ENCODE peak calls at places on chromosome 22, in four cellular contexts. One of them, this sample, is unnamed.

GRCh38 chr22:27075028-27075678 is 417.8 kb downstream of the MIAT start:
- DNase-seq in GM12878: no peak
- DNase-seq in IMR-90: no peak
- DNase-seq in K562: no peak
- DNase-seq in this sample: no peak

GRCh38 chr22:44335903-44336803 is 23.4 kb upstream of the SHISAL1 start:
- DNase-seq in GM12878: no peak
- DNase-seq in IMR-90: no peak
- DNase-seq in K562: no peak
- DNase-seq in this sample: no peak

GRCh38 chr22:42635531-42635930 is 4.9 kb downstream of the ATP5MGL start:
- DNase-seq in IMR-90: peak; percentile 90
- DNase-seq in GM12878: no peak
- DNase-seq in K562: no peak
- DNase-seq in this sample: no peak

GRCh38 chr22:43592470-43592869 is 180.7 kb downstream of the MPPED1 start:
- DNase-seq in K562: peak; percentile 17
- DNase-seq in GM12878: no peak
- DNase-seq in IMR-90: peak; percentile 2
- DNase-seq in this sample: no peak

GRCh38 chr22:31800065-31800464 is 46.2 kb downstream of the DEPDC5 start:
- DNase-seq in K562: no peak
- DNase-seq in IMR-90: peak; percentile 78
- DNase-seq in GM12878: no peak
- DNase-seq in this sample: no peak

GRCh38 chr22:36757608-36758220 is 18.2 kb downstream of the IFT27 start:
- DNase-seq in GM12878: no peak
- DNase-seq in K562: peak; percentile 74
- DNase-seq in IMR-90: peak; percentile 70
- DNase-seq in this sample: peak; percentile 58

GRCh38 chr22:27845603-27846100 is 44.1 kb upstream of the MN1 start:
- DNase-seq in K562: no peak
- DNase-seq in GM12878: no peak
- DNase-seq in IMR-90: no peak
- DNase-seq in this sample: no peak

GRCh38 chr22:38314140-38314991 is 2.9 kb downstream of the CSNK1E start:
- DNase-seq in IMR-90: peak; percentile 75
- DNase-seq in K562: no peak
- DNase-seq in GM12878: no peak
- DNase-seq in this sample: no peak

GRCh38 chr22:30217698-30218565 is 28.6 kb downstream of the LIF start:
- DNase-seq in IMR-90: no peak
- DNase-seq in K562: no peak
- DNase-seq in GM12878: no peak
- DNase-seq in this sample: no peak

GRCh38 chr22:25048659-25049657 is 96.4 kb downstream of the KIAA1671 start:
- DNase-seq in GM12878: no peak
- DNase-seq in K562: peak; percentile 62
- DNase-seq in IMR-90: peak; percentile 23
- DNase-seq in this sample: peak; percentile 62

GRCh38 chr22:23742505-23743264 is 8.2 kb downstream of the ZNF70 start:
- DNase-seq in IMR-90: no peak
- DNase-seq in K562: no peak
- DNase-seq in GM12878: no peak
- DNase-seq in this sample: no peak

GRCh38 chr22:12697441-12697840 is 2830.6 kb upstream of the OR11H1 start:
- DNase-seq in IMR-90: no peak
- DNase-seq in K562: no peak
- DNase-seq in GM12878: no peak
- DNase-seq in this sample: no peak

GRCh38 chr22:38262051-38262795 is 10.6 kb downstream of the TMEM184B start:
- DNase-seq in K562: peak; percentile 50
- DNase-seq in GM12878: no peak
- DNase-seq in IMR-90: no peak
- DNase-seq in this sample: peak; percentile 54

GRCh38 chr22:25030636-25031035 is 78.1 kb downstream of the KIAA1671 start:
- DNase-seq in GM12878: no peak
- DNase-seq in IMR-90: no peak
- DNase-seq in K562: no peak
- DNase-seq in this sample: no peak

GRCh38 chr22:44746836-44747519 is 5.4 kb upstream of the ARHGAP8 start:
- DNase-seq in IMR-90: peak; percentile 69
- DNase-seq in K562: no peak
- DNase-seq in GM12878: no peak
- DNase-seq in this sample: peak; percentile 43

GRCh38 chr22:27797793-27798525 is 3.6 kb downstream of the MN1 start:
- DNase-seq in K562: no peak
- DNase-seq in IMR-90: no peak
- DNase-seq in GM12878: no peak
- DNase-seq in this sample: no peak

GRCh38 chr22:24433868-24434471 is 6.6 kb downstream of the ADORA2A start:
- DNase-seq in K562: peak; percentile 18
- DNase-seq in IMR-90: peak; percentile 73
- DNase-seq in GM12878: peak; percentile 90
- DNase-seq in this sample: no peak

GRCh38 chr22:40541300-40541699 is 95.2 kb downstream of the MRTFA start:
- DNase-seq in GM12878: peak; percentile 54
- DNase-seq in IMR-90: no peak
- DNase-seq in K562: no peak
- DNase-seq in this sample: no peak

DNA sequence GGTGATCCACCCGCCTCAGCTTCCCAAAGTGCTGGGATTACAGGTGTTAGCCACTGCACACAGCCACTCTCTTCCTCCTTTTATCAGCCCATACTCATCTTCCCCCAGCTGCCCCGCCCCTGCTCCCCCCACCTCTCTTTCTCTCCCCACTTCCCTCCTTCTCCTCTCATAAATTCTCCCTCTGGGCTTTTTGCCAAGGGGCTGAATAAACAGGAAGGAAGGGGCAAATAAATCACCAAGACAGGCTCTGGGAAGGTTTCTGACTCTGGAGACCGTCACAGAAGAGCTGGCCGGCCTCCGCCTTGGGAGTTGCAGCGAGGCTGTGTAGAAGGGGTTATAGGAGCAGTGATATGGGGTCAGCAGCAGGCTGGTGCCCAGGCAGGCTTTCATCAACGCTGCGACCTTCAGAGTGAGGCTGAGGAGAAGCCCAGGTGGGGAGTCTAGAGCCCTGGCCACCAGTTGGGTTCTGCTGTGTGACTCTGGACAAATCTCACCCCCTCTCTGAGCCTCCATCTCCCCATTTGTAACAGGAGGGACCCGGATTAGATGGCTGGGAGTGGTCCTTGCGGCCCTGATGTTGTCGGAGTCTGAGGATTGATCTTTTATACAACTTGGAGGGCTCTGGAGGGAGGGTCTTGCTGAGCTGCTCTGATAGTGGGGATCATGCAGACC is 62.6 kb upstream of the RASD2 start:
- DNase-seq in K562: peak; percentile 78
- DNase-seq in GM12878: no peak
- DNase-seq in IMR-90: peak; percentile 91
- DNase-seq in this sample: no peak
- TF ChIP-seq MXI1 in K562: no peak
- TF ChIP-seq MXI1 in GM12878: no peak
- TF ChIP-seq MXI1 in IMR-90: no peak
- TF ChIP-seq MXI1 in this sample: no peak

DNA sequence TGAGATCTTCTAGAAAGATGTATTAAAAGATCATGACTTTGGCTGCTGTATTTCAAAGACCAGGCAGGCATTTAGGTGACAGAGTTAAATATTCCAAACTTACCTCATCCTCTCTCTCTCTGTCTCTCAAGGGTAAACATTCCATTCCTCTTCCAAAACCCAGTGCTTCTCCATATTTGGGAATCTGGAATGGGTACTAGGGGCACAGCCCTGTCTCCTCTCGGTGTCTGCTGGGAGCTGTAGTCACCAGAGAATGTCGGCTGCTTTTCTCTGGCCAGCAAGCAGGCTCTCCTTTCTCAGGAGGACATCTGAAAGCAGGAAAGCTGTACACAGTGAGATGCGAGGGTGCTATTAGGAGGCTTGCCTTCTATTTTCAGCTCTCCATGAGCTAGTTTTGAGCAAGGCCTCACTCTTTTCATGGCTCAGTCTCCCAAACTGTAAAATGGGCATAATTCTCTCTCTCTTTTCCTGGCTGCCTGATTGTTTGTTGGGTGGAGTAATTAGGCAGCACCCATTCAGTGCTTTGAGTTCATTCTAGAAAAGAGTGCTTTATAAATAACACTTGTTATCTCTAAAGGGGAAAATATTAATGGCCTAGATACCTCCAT is 9.3 kb upstream of the PEX26 start:
- DNase-seq in K562: no peak
- DNase-seq in IMR-90: peak; percentile 44
- DNase-seq in GM12878: no peak
- DNase-seq in this sample: peak; percentile 55
- TF ChIP-seq BHLHE40 in K562: no peak
- TF ChIP-seq BHLHE40 in IMR-90: no peak
- TF ChIP-seq BHLHE40 in GM12878: no peak
- TF ChIP-seq BHLHE40 in this sample: no peak

GRCh38 chr22:39431216-39431801 is 25.5 kb upstream of the MGAT3 start:
- DNase-seq in IMR-90: no peak
- DNase-seq in GM12878: no peak
- DNase-seq in K562: no peak
- DNase-seq in this sample: no peak
- TF ChIP-seq MXI1 in IMR-90: no peak
- TF ChIP-seq MXI1 in GM12878: no peak
- TF ChIP-seq MXI1 in K562: no peak
- TF ChIP-seq MXI1 in this sample: no peak

GRCh38 chr22:50064453-50064852 is 6.4 kb upstream of the TTLL8 start:
- DNase-seq in IMR-90: no peak
- DNase-seq in K562: no peak
- DNase-seq in GM12878: no peak
- DNase-seq in this sample: no peak
- TF ChIP-seq BHLHE40 in IMR-90: no peak
- TF ChIP-seq BHLHE40 in K562: no peak
- TF ChIP-seq BHLHE40 in GM12878: no peak
- TF ChIP-seq BHLHE40 in this sample: no peak

GRCh38 chr22:35380537-35381423 is at the start of gene HMOX1:
- DNase-seq in GM12878: no peak
- DNase-seq in IMR-90: peak; percentile 85
- DNase-seq in K562: no peak
- DNase-seq in this sample: peak; percentile 73

GRCh38 chr22:35383679-35384071 is 2.8 kb downstream of the HMOX1 start:
- DNase-seq in K562: no peak
- DNase-seq in GM12878: no peak
- DNase-seq in IMR-90: no peak
- DNase-seq in this sample: no peak

GRCh38 chr22:35380013-35380412 is 883 bp upstream of the HMOX1 start:
- DNase-seq in GM12878: no peak
- DNase-seq in IMR-90: peak; percentile 17
- DNase-seq in K562: no peak
- DNase-seq in this sample: no peak

GRCh38 chr22:35379146-35379993 is 1.5 kb upstream of the HMOX1 start:
- DNase-seq in IMR-90: no peak
- DNase-seq in GM12878: no peak
- DNase-seq in K562: no peak
- DNase-seq in this sample: peak; percentile 79

DNA sequence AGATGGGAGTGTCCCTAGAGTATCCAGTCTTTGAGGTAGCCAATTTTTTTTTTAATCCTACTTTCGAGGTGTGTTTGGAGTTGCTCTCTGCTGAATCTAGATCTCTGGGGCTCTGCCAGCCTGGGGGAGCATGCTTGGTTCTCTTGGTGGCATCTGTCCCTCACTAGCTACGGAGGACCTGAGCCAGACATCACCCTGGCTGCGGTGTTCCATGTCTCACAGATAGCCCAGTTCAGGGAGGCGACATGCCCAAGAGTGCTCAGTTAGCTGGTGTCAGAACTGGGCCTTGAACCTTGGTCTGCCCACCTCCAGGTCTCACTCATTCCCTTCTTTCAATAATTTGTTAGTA is 502 bp downstream of the HMOX1 start:
- DNase-seq in IMR-90: no peak
- DNase-seq in GM12878: no peak
- DNase-seq in K562: no peak
- DNase-seq in this sample: no peak
- TF ChIP-seq MXI1 in IMR-90: no peak
- TF ChIP-seq MXI1 in GM12878: no peak
- TF ChIP-seq MXI1 in K562: no peak
- TF ChIP-seq MXI1 in this sample: no peak

DNA sequence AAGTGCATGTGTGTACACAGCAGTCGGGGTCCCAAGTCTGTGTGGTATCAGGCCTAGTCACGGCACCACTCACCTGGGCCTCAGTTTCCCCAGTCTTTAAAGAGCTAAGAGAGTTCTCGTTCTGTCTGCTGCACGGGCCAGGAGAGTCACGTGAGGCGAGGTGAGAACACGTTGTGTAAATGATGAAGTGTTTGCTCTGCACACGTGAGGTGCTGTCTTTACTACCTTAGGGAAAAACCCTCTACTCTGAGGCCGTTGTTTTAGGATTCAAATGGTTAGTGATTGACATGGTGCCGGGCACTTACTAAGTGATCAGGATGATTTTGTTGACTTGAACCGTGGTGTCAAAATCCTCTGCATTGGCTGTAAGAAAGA is 86.5 kb upstream of the PPARA start:
- DNase-seq in IMR-90: no peak
- DNase-seq in GM12878: no peak
- DNase-seq in K562: no peak
- DNase-seq in this sample: no peak
- TF ChIP-seq BHLHE40 in IMR-90: no peak
- TF ChIP-seq BHLHE40 in GM12878: no peak
- TF ChIP-seq BHLHE40 in K562: no peak
- TF ChIP-seq BHLHE40 in this sample: peak; percentile 47

DNA sequence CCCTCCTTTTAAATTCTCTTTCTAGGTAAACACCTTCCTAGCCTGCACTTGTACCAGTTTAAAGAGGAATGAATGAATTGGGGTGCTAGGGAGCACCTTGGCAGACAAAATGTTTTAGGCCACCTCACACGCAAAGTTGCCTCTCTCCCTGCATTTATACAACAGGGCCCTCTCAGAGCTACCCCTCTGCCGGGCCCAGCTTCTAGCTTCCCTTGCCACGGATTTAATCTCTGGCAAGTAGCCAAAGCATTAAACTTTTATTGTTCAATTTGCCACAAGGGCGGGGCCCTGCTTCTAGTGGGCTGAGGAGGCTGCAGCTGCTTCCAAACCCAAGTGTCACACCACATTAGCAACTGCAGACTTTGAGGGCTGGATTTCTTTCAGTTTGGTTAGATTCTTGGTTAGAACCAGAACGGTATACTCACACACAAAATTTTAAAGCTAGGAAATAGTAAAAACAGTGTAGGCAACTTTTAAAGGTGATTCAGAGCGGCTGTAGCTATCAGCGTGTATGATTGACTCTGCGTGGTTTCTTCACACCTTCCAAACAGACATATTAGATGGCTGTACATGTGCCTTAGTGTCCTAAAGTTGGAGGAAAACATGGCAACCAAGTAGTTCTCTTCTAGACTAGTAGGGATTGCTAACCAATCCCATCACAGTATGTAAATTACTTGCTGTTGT is 6.5 kb downstream of the KREMEN1 start:
- DNase-seq in GM12878: no peak
- DNase-seq in IMR-90: no peak
- DNase-seq in K562: peak; percentile 26
- DNase-seq in this sample: no peak
- TF ChIP-seq MXI1 in GM12878: no peak
- TF ChIP-seq MXI1 in IMR-90: no peak
- TF ChIP-seq MXI1 in K562: no peak
- TF ChIP-seq MXI1 in this sample: no peak